ENCODE peak calls at places on chromosomes 3 and 15, in nine cellular contexts. One of them, this sample, is unnamed.

GRCh38 chr15:45855907-45856579 is 221.2 kb downstream of the SQOR start:
- DNase-seq in nephron progenitor cell: no peak
- DNase-seq in activated effector memory CD4-positive, alpha-beta T cell treated with anti-CD3 and anti-CD28 coated beads, Interleukin-2, amount 50 U/mL, for 16 hours: no peak
- DNase-seq in A172: no peak
- DNase-seq in head of caudate nucleus: no peak
- DNase-seq in ureter: no peak
- DNase-seq in T-helper 2 cell treated with Interferon-gamma antibody and Interleukin-4, amounts not matched to agents 5 μg/mL and 100 μg/mL, for 36 hours: no peak
- DNase-seq in left cardiac atrium: no peak
- DNase-seq in H54: no peak
- DNase-seq in this sample: no peak

GRCh38 chr15:99467861-99468460 is 97.8 kb upstream of the MEF2A start:
- DNase-seq in A172: no peak
- DNase-seq in ureter: no peak
- DNase-seq in H54: no peak
- DNase-seq in head of caudate nucleus: peak; percentile 2
- DNase-seq in nephron progenitor cell: no peak
- DNase-seq in left cardiac atrium: no peak
- DNase-seq in T-helper 2 cell treated with Interferon-gamma antibody and Interleukin-4, amounts not matched to agents 5 μg/mL and 100 μg/mL, for 36 hours: no peak
- DNase-seq in activated effector memory CD4-positive, alpha-beta T cell treated with anti-CD3 and anti-CD28 coated beads, Interleukin-2, amount 50 U/mL, for 16 hours: peak; percentile 39
- DNase-seq in this sample: no peak

GRCh38 chr3:152051501-152052404 is 178.3 kb downstream of the SUCNR1 start:
- DNase-seq in A172: no peak
- DNase-seq in activated effector memory CD4-positive, alpha-beta T cell treated with anti-CD3 and anti-CD28 coated beads, Interleukin-2, amount 50 U/mL, for 16 hours: no peak
- DNase-seq in ureter: no peak
- DNase-seq in H54: no peak
- DNase-seq in head of caudate nucleus: no peak
- DNase-seq in left cardiac atrium: no peak
- DNase-seq in T-helper 2 cell treated with Interferon-gamma antibody and Interleukin-4, amounts not matched to agents 5 μg/mL and 100 μg/mL, for 36 hours: no peak
- DNase-seq in nephron progenitor cell: no peak
- DNase-seq in this sample: no peak

GRCh38 chr3:46517016-46517770 is 19.4 kb downstream of the RTP3 start:
- DNase-seq in H54: peak; percentile 59
- DNase-seq in T-helper 2 cell treated with Interferon-gamma antibody and Interleukin-4, amounts not matched to agents 5 μg/mL and 100 μg/mL, for 36 hours: no peak
- DNase-seq in head of caudate nucleus: no peak
- DNase-seq in left cardiac atrium: no peak
- DNase-seq in nephron progenitor cell: no peak
- DNase-seq in ureter: no peak
- DNase-seq in A172: peak; percentile 95
- DNase-seq in activated effector memory CD4-positive, alpha-beta T cell treated with anti-CD3 and anti-CD28 coated beads, Interleukin-2, amount 50 U/mL, for 16 hours: no peak
- DNase-seq in this sample: no peak

GRCh38 chr3:127817331-127817821 is 4.9 kb downstream of the MGLL start:
- DNase-seq in activated effector memory CD4-positive, alpha-beta T cell treated with anti-CD3 and anti-CD28 coated beads, Interleukin-2, amount 50 U/mL, for 16 hours: no peak
- DNase-seq in ureter: peak; percentile 61
- DNase-seq in head of caudate nucleus: no peak
- DNase-seq in left cardiac atrium: no peak
- DNase-seq in A172: peak; percentile 95
- DNase-seq in H54: peak; percentile 69
- DNase-seq in T-helper 2 cell treated with Interferon-gamma antibody and Interleukin-4, amounts not matched to agents 5 μg/mL and 100 μg/mL, for 36 hours: no peak
- DNase-seq in nephron progenitor cell: no peak
- DNase-seq in this sample: no peak

GRCh38 chr3:186772281-186772885 is 11.0 kb upstream of the EIF4A2 start:
- DNase-seq in nephron progenitor cell: no peak
- DNase-seq in activated effector memory CD4-positive, alpha-beta T cell treated with anti-CD3 and anti-CD28 coated beads, Interleukin-2, amount 50 U/mL, for 16 hours: no peak
- DNase-seq in A172: no peak
- DNase-seq in head of caudate nucleus: no peak
- DNase-seq in ureter: no peak
- DNase-seq in T-helper 2 cell treated with Interferon-gamma antibody and Interleukin-4, amounts not matched to agents 5 μg/mL and 100 μg/mL, for 36 hours: no peak
- DNase-seq in H54: no peak
- DNase-seq in left cardiac atrium: no peak
- DNase-seq in this sample: no peak

GRCh38 chr15:33098082-33099058 is 96.1 kb downstream of the FMN1 start:
- DNase-seq in T-helper 2 cell treated with Interferon-gamma antibody and Interleukin-4, amounts not matched to agents 5 μg/mL and 100 μg/mL, for 36 hours: no peak
- DNase-seq in left cardiac atrium: no peak
- DNase-seq in nephron progenitor cell: no peak
- DNase-seq in ureter: no peak
- DNase-seq in H54: peak; percentile 39
- DNase-seq in activated effector memory CD4-positive, alpha-beta T cell treated with anti-CD3 and anti-CD28 coated beads, Interleukin-2, amount 50 U/mL, for 16 hours: no peak
- DNase-seq in A172: peak; percentile 74
- DNase-seq in head of caudate nucleus: no peak
- DNase-seq in this sample: no peak

GRCh38 chr3:110667216-110667615 is 404.4 kb upstream of the NECTIN3 start:
- DNase-seq in T-helper 2 cell treated with Interferon-gamma antibody and Interleukin-4, amounts not matched to agents 5 μg/mL and 100 μg/mL, for 36 hours: no peak
- DNase-seq in left cardiac atrium: no peak
- DNase-seq in head of caudate nucleus: no peak
- DNase-seq in nephron progenitor cell: no peak
- DNase-seq in ureter: no peak
- DNase-seq in activated effector memory CD4-positive, alpha-beta T cell treated with anti-CD3 and anti-CD28 coated beads, Interleukin-2, amount 50 U/mL, for 16 hours: no peak
- DNase-seq in H54: no peak
- DNase-seq in A172: no peak
- DNase-seq in this sample: no peak

GRCh38 chr3:159609620-159610019 is 379.0 kb upstream of the IL12A start:
- DNase-seq in nephron progenitor cell: no peak
- DNase-seq in H54: no peak
- DNase-seq in ureter: no peak
- DNase-seq in A172: no peak
- DNase-seq in left cardiac atrium: no peak
- DNase-seq in head of caudate nucleus: no peak
- DNase-seq in activated effector memory CD4-positive, alpha-beta T cell treated with anti-CD3 and anti-CD28 coated beads, Interleukin-2, amount 50 U/mL, for 16 hours: no peak
- DNase-seq in T-helper 2 cell treated with Interferon-gamma antibody and Interleukin-4, amounts not matched to agents 5 μg/mL and 100 μg/mL, for 36 hours: no peak
- DNase-seq in this sample: no peak

This sample was measured in aorta.